ENCODE peak calls at places on chromosome 20, in four cellular contexts. X is body of pancreas, P is small intestine, T is esophagus squamous epithelium. Q is an unnamed sample.

GRCh38 chr20:33914871-33915270 is 78.8 kb upstream of the RALY start:
- DNase-seq in X (no peak), T (no peak), P (no peak), Q (no peak)

GRCh38 chr20:45867129-45867810 is 9.9 kb downstream of the ZSWIM3 start:
- DNase-seq in X (no peak), P (peak; percentile 74), T (no peak), Q (no peak)

GRCh38 chr20:3741846-3742458 is 9.5 kb downstream of the HSPA12B start:
- DNase-seq in P (no peak), X (no peak), T (no peak), Q (no peak)

GRCh38 chr20:41219824-41220223 is 82.5 kb downstream of the PLCG1 start:
- DNase-seq in X (no peak), T (no peak), P (no peak), Q (no peak)

GRCh38 chr20:34045930-34046329 is 52.2 kb downstream of the RALY start:
- DNase-seq in T (no peak), X (no peak), P (peak; percentile 31), Q (no peak)

GRCh38 chr20:824490-824889 is 9.0 kb upstream of the FAM110A start:
- DNase-seq in P (no peak), X (no peak), T (no peak), Q (no peak)

GRCh38 chr20:58991720-58992119 is 10.7 kb downstream of the NELFCD start:
- DNase-seq in T (no peak), P (no peak), X (no peak), Q (no peak)

GRCh38 chr20:33693741-33694645 is 7.8 kb upstream of the E2F1 start:
- DNase-seq in X (no peak), T (no peak), P (no peak), Q (no peak)

GRCh38 chr20:47758517-47759450 is 26.5 kb downstream of the SULF2 start:
- DNase-seq in P (no peak), X (no peak), T (no peak), Q (no peak)

GRCh38 chr20:55935448-55936221 is 69.7 kb downstream of the CBLN4 start:
- DNase-seq in T (no peak), X (no peak), P (no peak), Q (no peak)

GRCh38 chr20:2873747-2874041 is 413 bp downstream of the PTPRA start:
- DNase-seq in P (peak; percentile 39), X (peak; percentile 36), T (no peak), Q (peak; percentile 58)

DNA sequence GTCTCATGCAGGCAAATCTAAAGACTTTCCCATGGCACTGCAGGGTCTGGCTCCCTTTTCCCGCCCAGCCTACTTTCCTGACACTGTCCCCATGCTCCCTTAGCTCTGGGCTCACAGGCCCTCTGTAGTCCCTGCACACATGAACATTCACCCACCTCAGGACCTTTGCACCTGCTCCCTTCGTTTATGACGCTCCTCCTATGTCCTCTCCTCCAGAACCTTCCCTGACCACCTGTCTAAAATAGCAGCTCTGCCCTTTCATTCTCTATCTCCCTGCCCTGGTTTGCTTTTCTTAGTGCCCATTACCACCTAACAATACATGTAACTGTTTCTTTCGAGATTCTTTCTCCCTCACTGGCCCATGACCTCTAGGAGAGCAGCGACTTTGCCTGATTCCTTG is 22.3 kb downstream of the HM13 start:
- DNase-seq in X (no peak), T (no peak), P (no peak), Q (no peak)
- H3K4me1 ChIP-seq in X (no peaks in the 10 kb centered on the region), T (no peaks in the 10 kb centered on the region), P (no peaks in the 10 kb centered on the region), Q (no peaks in the 10 kb centered on the region)

DNA sequence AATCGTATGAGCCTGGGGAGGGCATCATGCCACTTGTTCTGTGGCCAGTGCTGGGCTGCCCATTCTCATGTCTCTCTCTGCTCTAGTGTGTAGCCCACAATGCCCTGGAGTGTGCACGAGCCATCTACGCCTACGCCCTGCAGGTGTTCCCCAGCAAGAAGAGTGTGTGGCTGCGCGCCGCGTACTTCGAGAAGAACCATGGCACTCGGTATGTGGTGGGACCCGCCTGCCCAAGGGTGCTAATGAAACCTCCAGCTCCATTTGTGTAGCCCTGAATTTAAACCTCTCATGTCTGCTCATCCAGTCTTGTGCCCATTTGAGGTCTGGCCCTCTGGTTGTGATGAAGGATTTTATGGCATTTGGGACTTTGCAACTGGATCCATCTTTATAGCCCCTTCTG is 13.3 kb upstream of the C20orf204 start:
- DNase-seq in T (no peak), X (no peak), P (no peak), Q (no peak)
- H3K36me3 ChIP-seq in T (peaks cover 32% of the 10 kb centered on the region), X (peaks cover 49% of the 10 kb centered on the region), P (peaks cover 21% of the 10 kb centered on the region), Q (peaks cover 93% of the 10 kb centered on the region)

GRCh38 chr20:57621426-57622200 is 1.4 kb upstream of the ZBP1 start:
- DNase-seq in P (no peak), T (no peak), X (no peak), Q (no peak)
- H3K4me1 ChIP-seq in P (peaks cover 3% of the 10 kb centered on the region), T (peaks cover 31% of the 10 kb centered on the region), X (no peaks in the 10 kb centered on the region), Q (peaks cover 55% of the 10 kb centered on the region)

GRCh38 chr20:62841705-62842212 is 19.9 kb downstream of the TCFL5 start:
- DNase-seq in T (no peak), X (no peak), P (no peak), Q (no peak)
- H3K36me3 ChIP-seq in T (no peaks in the 10 kb centered on the region), X (no peaks in the 10 kb centered on the region), P (peaks cover 3% of the 10 kb centered on the region), Q (no peaks in the 10 kb centered on the region)

GRCh38 chr20:50527068-50527605 is 17.0 kb downstream of the PTPN1 start:
- DNase-seq in P (no peak), T (no peak), X (no peak), Q (no peak)
- H3K4me1 ChIP-seq in P (peaks cover 3% of the 10 kb centered on the region), T (peaks cover 53% of the 10 kb centered on the region), X (peaks cover 16% of the 10 kb centered on the region), Q (peaks cover 27% of the 10 kb centered on the region)

GRCh38 chr20:50753152-50753551 is 21.8 kb downstream of the PARD6B start:
- DNase-seq in P (no peak), T (no peak), X (no peak), Q (no peak)

GRCh38 chr20:50746138-50746940 is 15.0 kb downstream of the PARD6B start:
- DNase-seq in P (peak; percentile 96), T (no peak), X (peak; percentile 62), Q (no peak)

GRCh38 chr20:50747275-50747674 is 15.9 kb downstream of the PARD6B start:
- DNase-seq in P (no peak), T (no peak), X (no peak), Q (no peak)

GRCh38 chr20:50754420-50754819 is 23.0 kb downstream of the PARD6B start:
- DNase-seq in X (no peak), P (no peak), T (no peak), Q (no peak)

GRCh38 chr20:50750145-50750671 is 18.8 kb downstream of the PARD6B start:
- DNase-seq in P (no peak), T (no peak), X (no peak), Q (no peak)
- H3K36me3 ChIP-seq in P (peaks cover 6% of the 10 kb centered on the region), T (no peaks in the 10 kb centered on the region), X (no peaks in the 10 kb centered on the region), Q (peaks cover 7% of the 10 kb centered on the region)

DNA sequence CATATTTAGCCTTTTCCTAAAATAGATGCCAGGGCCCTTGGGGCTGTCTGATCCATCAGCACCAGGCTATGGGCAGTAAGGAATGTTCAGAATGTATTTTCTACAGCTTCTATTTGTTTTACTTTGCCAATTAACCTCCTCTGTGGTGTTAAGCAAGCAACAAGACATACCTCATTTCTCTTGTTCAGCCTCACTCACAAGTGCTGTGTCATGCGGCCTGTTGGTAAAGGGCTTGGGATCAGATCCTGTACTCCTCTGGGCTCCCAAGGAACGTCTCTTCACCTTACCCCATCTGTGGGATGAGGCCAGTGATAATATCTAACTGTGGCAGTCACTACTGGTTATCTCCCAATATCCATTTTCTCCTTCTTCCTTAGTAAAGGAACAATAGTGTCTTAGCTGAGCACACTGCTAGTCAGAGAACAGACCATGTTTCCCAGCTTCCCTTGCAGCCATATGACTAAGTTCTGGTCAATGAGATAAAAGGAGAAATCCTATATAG is 7.0 kb upstream of the DSTN start:
- DNase-seq in T (no peak), P (no peak), X (peak; percentile 30), Q (no peak)
- H3K4me1 ChIP-seq in T (peaks cover 29% of the 10 kb centered on the region), P (no peaks in the 10 kb centered on the region), X (peaks cover 24% of the 10 kb centered on the region), Q (no peaks in the 10 kb centered on the region)

GRCh38 chr20:23111944-23112342 is 25.8 kb upstream of the CD93 start:
- DNase-seq in T (no peak), P (no peak), X (no peak), Q (no peak)
- H3K36me3 ChIP-seq in T (no peaks in the 10 kb centered on the region), P (no peaks in the 10 kb centered on the region), X (no peaks in the 10 kb centered on the region), Q (no peaks in the 10 kb centered on the region)

Q was measured in effector memory CD4-positive, alpha-beta T cell.